ENCODE peak calls at places on chromosomes 16 and 17, in ten cellular contexts. Y is EL, N is AML-193, S is left cardiac atrium, O is fibroblast of pulmonary artery, I is H7, Z is RWPE1, R is COLO829, H is hypothalamus, M is AG09319. X is an unnamed sample.
A peak's percentile ranks its signal among the peaks of the same experiment; 100 is the strongest.

GRCh38 chr17:73838815-73839214 is 194.6 kb upstream of the SDK2 start:
- DNase-seq in R (no peak), N (no peak), S (no peak), I (no peak), O (no peak), Z (no peak), M (no peak), Y (no peak), H (no peak), X (no peak)

GRCh38 chr16:22370038-22370541 is 4.3 kb downstream of the CDR2 start:
- DNase-seq in H (no peak), M (peak; percentile 63), S (no peak), N (no peak), O (peak; percentile 86), R (no peak), Z (no peak), I (no peak), Y (peak; percentile 79), X (no peak)

GRCh38 chr17:1469231-1469852 is 13.3 kb upstream of the CRK start:
- DNase-seq in M (no peak), R (no peak), N (no peak), S (no peak), Y (peak; percentile 51), H (no peak), Z (no peak), I (peak; percentile 90), O (no peak), X (no peak)

GRCh38 chr17:2755941-2756724 is 6.7 kb upstream of the CCDC92B start:
- DNase-seq in Z (no peak), O (no peak), Y (no peak), I (peak; percentile 93), H (no peak), R (no peak), S (no peak), M (no peak), N (no peak), X (no peak)

GRCh38 chr16:585351-585750 is 4.5 kb upstream of the RAB40C start:
- DNase-seq in S (no peak), M (no peak), Z (no peak), H (no peak), R (no peak), N (no peak), I (peak; percentile 83), O (no peak), Y (no peak), X (no peak)

GRCh38 chr16:81189100-81189664 is 49.3 kb upstream of the BCO1 start:
- DNase-seq in Z (no peak), S (peak; percentile 84), H (no peak), R (peak; percentile 79), I (no peak), N (no peak), M (peak; percentile 38), Y (no peak), O (peak; percentile 84), X (no peak)

GRCh38 chr17:17890773-17891759 is 54.3 kb upstream of the SREBF1 start:
- DNase-seq in S (no peak), M (no peak), N (peak; percentile 23), O (peak; percentile 78), Y (peak; percentile 70), Z (peak; percentile 73), H (no peak), R (peak; percentile 63), I (peak; percentile 81), X (peak; percentile 68)

GRCh38 chr17:18004345-18004744 is 31.7 kb downstream of the DRC3 start:
- DNase-seq in Y (no peak), M (no peak), R (no peak), H (no peak), S (no peak), Z (no peak), O (no peak), N (no peak), I (no peak), X (no peak)

GRCh38 chr17:40022961-40023541 is 7.8 kb downstream of the CSF3 start:
- DNase-seq in R (no peak), S (no peak), O (no peak), Y (no peak), M (no peak), I (peak; percentile 30), H (no peak), Z (peak; percentile 68), N (no peak), X (no peak)

GRCh38 chr17:28712037-28712704 is 483 bp upstream of the PROCA1 start:
- DNase-seq in H (no peak), O (no peak), M (no peak), S (peak; percentile 61), Y (no peak), N (peak; percentile 77), Z (no peak), I (peak; percentile 91), R (no peak), X (peak; percentile 85)

GRCh38 chr16:3513892-3514600 is 13.2 kb downstream of the CLUAP1 start:
- DNase-seq in Y (no peak), I (no peak), R (no peak), S (no peak), M (no peak), H (no peak), O (no peak), Z (no peak), N (no peak), X (no peak)

GRCh38 chr16:2046125-2046888 is 1.3 kb downstream of the NTHL1 start:
- DNase-seq in Y (no peak), S (peak; percentile 20), H (no peak), O (no peak), N (no peak), M (no peak), Z (no peak), R (no peak), I (no peak), X (no peak)

GRCh38 chr16:87764600-87765472 is 950 bp downstream of the KLHDC4 start:
- DNase-seq in N (no peak), S (no peak), O (no peak), H (no peak), R (no peak), Z (no peak), I (no peak), Y (no peak), M (no peak), X (no peak)

GRCh38 chr17:18248300-18248731 is 10.2 kb downstream of the FLII start:
- DNase-seq in N (peak; percentile 11), Z (peak; percentile 76), R (peak; percentile 82), Y (peak; percentile 71), I (peak; percentile 94), O (peak; percentile 81), S (peak; percentile 71), M (no peak), H (peak; percentile 31), X (peak; percentile 95)

GRCh38 chr17:48970865-48971687 is 2.7 kb upstream of the GIP start:
- DNase-seq in S (no peak), M (no peak), O (no peak), R (no peak), I (peak; percentile 41), H (no peak), Z (no peak), N (no peak), Y (no peak), X (no peak)

GRCh38 chr16:58301052-58301451 is 6.2 kb upstream of the PRSS54 start:
- DNase-seq in M (no peak), N (no peak), R (no peak), Y (no peak), H (no peak), Z (no peak), I (no peak), O (no peak), S (no peak), X (no peak)

GRCh38 chr17:50638851-50639767 is 4.4 kb downstream of the ABCC3 start:
- DNase-seq in S (peak; percentile 95), O (peak; percentile 98), Z (peak; percentile 93), H (peak; percentile 34), R (peak; percentile 89), I (no peak), N (peak; percentile 58), Y (peak; percentile 100), M (peak; percentile 91), X (no peak)

GRCh38 chr17:83194761-83195329 is 115.4 kb downstream of the METRNL start:
- DNase-seq in M (no peak), H (no peak), O (no peak), N (no peak), Y (peak; percentile 66), I (no peak), R (no peak), Z (no peak), S (peak; percentile 23), X (no peak)

GRCh38 chr16:3305109-3306068 is at the start of the genes TIGD7 and ZNF75A:
- DNase-seq in N (peak; percentile 43), S (peak; percentile 92), M (peak; percentile 68), Z (peak; percentile 84), R (peak; percentile 14), I (peak; percentile 92), H (peak; percentile 87), O (peak; percentile 93), Y (peak; percentile 89), X (peak; percentile 93)

GRCh38 chr16:17396762-17397498 is 73.8 kb downstream of the XYLT1 start:
- DNase-seq in N (no peak), M (peak; percentile 56), I (no peak), H (no peak), S (peak; percentile 45), Y (no peak), Z (no peak), R (peak; percentile 44), O (peak; percentile 80), X (no peak)

GRCh38 chr17:49045376-49045775 is 48.2 kb downstream of the IGF2BP1 start:
- DNase-seq in M (no peak), H (no peak), N (no peak), O (no peak), S (no peak), I (no peak), R (no peak), Y (peak; percentile 38), Z (no peak), X (no peak)

GRCh38 chr16:53865492-53865863 is 161.5 kb downstream of the FTO start:
- DNase-seq in R (no peak), N (peak; percentile 71), Y (peak; percentile 7), O (peak; percentile 84), M (no peak), I (peak; percentile 22), H (no peak), S (no peak), Z (peak; percentile 45), X (peak; percentile 12)

GRCh38 chr16:1093284-1094123 is 2.5 kb downstream of the C1QTNF8 start:
- DNase-seq in H (no peak), N (no peak), R (no peak), S (no peak), Y (peak; percentile 11), O (peak; percentile 11), I (no peak), Z (no peak), M (no peak), X (no peak)

GRCh38 chr17:14308965-14309879 is 8.3 kb downstream of the HS3ST3B1 start:
- DNase-seq in H (peak; percentile 39), I (peak; percentile 99), S (peak; percentile 87), Z (peak; percentile 98), N (no peak), M (peak; percentile 77), O (peak; percentile 94), Y (peak; percentile 93), R (no peak), X (peak; percentile 49)

GRCh38 chr17:77416096-77416713 is 275.4 kb downstream of the SEC14L1 start:
- DNase-seq in R (no peak), Y (no peak), M (no peak), O (no peak), H (no peak), Z (no peak), I (no peak), S (no peak), N (no peak), X (no peak)

GRCh38 chr16:11636172-11636721 is 32.0 kb upstream of the SNN start:
- DNase-seq in Z (peak; percentile 63), Y (no peak), H (no peak), I (peak; percentile 71), S (no peak), M (no peak), R (no peak), O (no peak), N (no peak), X (no peak)

GRCh38 chr17:48599373-48599772 is 5.4 kb downstream of the HOXB6 start:
- DNase-seq in I (no peak), R (no peak), N (no peak), M (no peak), S (no peak), Z (no peak), O (no peak), Y (no peak), H (no peak), X (no peak)

GRCh38 chr17:76833034-76833689 is 35.0 kb upstream of the MGAT5B start:
- DNase-seq in Y (no peak), I (no peak), O (no peak), H (no peak), M (no peak), Z (no peak), S (no peak), N (no peak), R (no peak), X (no peak)